ENCODE peak calls at places on chromosomes 13 and 19, in six cellular contexts. L, D, I, P, U and A are unnamed samples.

GRCh38 chr19:44648536-44649370 is 5.0 kb downstream of the PVR start:
- DNase-seq in L (no peak), D (no peak), I (no peak), P (no peak), U (no peak), A (peak)

GRCh38 chr19:33811246-33811645 is 14.6 kb downstream of the KCTD15 start:
- DNase-seq in L (no peak), D (no peak), I (no peak), P (no peak), U (no peak), A (no peak)

GRCh38 chr19:8367327-8368001 is 3.5 kb downstream of the ANGPTL4 start:
- DNase-seq in L (peak), D (peak), I (peak), P (no peak), U (no peak), A (peak)

GRCh38 chr19:44142014-44142523 is 715 bp downstream of the ZNF234 start:
- DNase-seq in L (peak), D (peak), I (no peak), P (peak), U (no peak), A (peak)

GRCh38 chr19:50798116-50798942 is 8.1 kb downstream of the ACP4 start:
- DNase-seq in L (peak), D (peak), I (no peak), P (no peak), U (no peak), A (no peak)

GRCh38 chr19:33545209-33545981 is 23.8 kb upstream of the PEPD start:
- DNase-seq in L (no peak), D (no peak), I (no peak), P (no peak), U (no peak), A (no peak)

GRCh38 chr13:50521750-50522149 is 321.7 kb downstream of the DLEU7 start:
- DNase-seq in L (no peak), D (no peak), I (no peak), P (peak), U (no peak), A (no peak)

GRCh38 chr13:39530996-39531395 is 72.0 kb downstream of the LHFPL6 start:
- DNase-seq in L (no peak), D (no peak), I (no peak), P (no peak), U (no peak), A (no peak)

GRCh38 chr13:28239374-28239773 is 101.0 kb downstream of the PAN3 start:
- DNase-seq in L (no peak), D (peak), I (no peak), P (no peak), U (no peak), A (no peak)
- TF ChIP-seq MYC in L (no peak), D (no peak), I (no peak), P (no peak), U (no peak), A (no peak)

GRCh38 chr19:31448221-31448657 is 99.0 kb upstream of the TSHZ3 start:
- DNase-seq in L (no peak), D (no peak), I (peak), P (no peak), U (no peak), A (no peak)
- TF ChIP-seq MYC in L (no peak), D (no peak), I (no peak), P (no peak), U (no peak), A (no peak)

GRCh38 chr19:41545547-41545946 is 30.4 kb upstream of the CEACAM21 start:
- DNase-seq in L (no peak), D (no peak), I (no peak), P (no peak), U (no peak), A (no peak)

GRCh38 chr19:41541990-41542584 is 33.9 kb upstream of the CEACAM21 start:
- DNase-seq in L (peak), D (peak), I (peak), P (peak), U (no peak), A (peak)

GRCh38 chr19:41540041-41540695 is 35.8 kb upstream of the CEACAM21 start:
- DNase-seq in L (no peak), D (no peak), I (no peak), P (no peak), U (no peak), A (no peak)

GRCh38 chr19:41543582-41543981 is 32.4 kb upstream of the CEACAM21 start:
- DNase-seq in L (no peak), D (no peak), I (no peak), P (no peak), U (no peak), A (no peak)

GRCh38 chr19:41542622-41543021 is 33.3 kb upstream of the CEACAM21 start:
- DNase-seq in L (no peak), D (no peak), I (no peak), P (no peak), U (no peak), A (no peak)
- TF ChIP-seq MYC in L (no peak), D (no peak), I (no peak), P (no peak), U (no peak), A (no peak)

DNA sequence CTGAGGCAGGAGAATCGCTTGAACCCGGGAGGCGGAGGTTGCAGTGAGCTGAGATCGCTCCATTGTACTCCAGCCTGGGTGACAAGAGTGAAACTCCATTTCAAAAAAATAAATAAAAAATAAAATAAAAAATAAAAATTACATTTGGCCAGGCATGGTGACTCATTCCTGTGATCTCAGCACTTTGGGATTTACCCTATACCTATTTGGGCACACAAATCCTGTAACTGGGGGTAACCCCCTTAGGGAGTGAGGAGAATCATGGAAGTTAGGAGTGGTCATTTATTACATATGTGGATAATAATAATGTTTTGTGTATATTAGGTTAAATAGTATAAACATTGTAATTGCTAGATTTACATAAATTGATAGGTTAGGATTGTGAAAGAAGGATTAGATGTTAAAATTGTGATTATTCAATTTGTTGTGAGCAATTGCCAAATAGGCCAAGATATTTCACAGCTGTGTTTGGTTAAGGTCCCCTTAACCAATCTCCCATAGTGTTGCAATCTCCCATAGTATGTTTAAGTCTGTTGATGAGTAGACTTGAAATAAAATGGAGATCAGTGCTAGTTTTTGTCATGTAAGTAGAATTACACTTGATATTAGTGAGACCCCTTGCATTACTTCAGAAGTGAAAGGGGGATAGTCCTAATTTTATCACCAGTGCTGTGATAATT is 30.7 kb downstream of the ZNF844 start:
- DNase-seq in L (no peak), D (peak), I (no peak), P (no peak), U (no peak), A (no peak)
- TF ChIP-seq MYC in L (no peak), D (no peak), I (no peak), P (no peak), U (no peak), A (no peak)

GRCh38 chr19:30215248-30215647 is 156.9 kb upstream of the ZNF536 start:
- DNase-seq in L (no peak), D (no peak), I (no peak), P (no peak), U (no peak), A (no peak)

GRCh38 chr19:30216453-30216852 is 155.7 kb upstream of the ZNF536 start:
- DNase-seq in L (no peak), D (no peak), I (no peak), P (no peak), U (no peak), A (no peak)

GRCh38 chr19:30212574-30212973 is 159.6 kb upstream of the ZNF536 start:
- DNase-seq in L (no peak), D (no peak), I (no peak), P (no peak), U (no peak), A (no peak)

GRCh38 chr19:30217461-30217860 is 154.7 kb upstream of the ZNF536 start:
- DNase-seq in L (no peak), D (no peak), I (no peak), P (no peak), U (no peak), A (no peak)

GRCh38 chr19:30214651-30215051 is 157.5 kb upstream of the ZNF536 start:
- DNase-seq in L (no peak), D (peak), I (no peak), P (no peak), U (peak), A (no peak)
- TF ChIP-seq MYC in L (no peak), D (no peak), I (no peak), P (no peak), U (no peak), A (no peak)

GRCh38 chr19:40578442-40578908 is 1.8 kb downstream of the SHKBP1 start:
- DNase-seq in L (peak), D (peak), I (peak), P (no peak), U (no peak), A (peak)
- TF ChIP-seq MYC in L (peak), D (no peak), I (no peak), P (no peak), U (no peak), A (no peak)

GRCh38 chr19:3855321-3855720 is 13.5 kb downstream of the ZFR2 start:
- DNase-seq in L (no peak), D (no peak), I (peak), P (peak), U (no peak), A (no peak)

GRCh38 chr19:3852614-3853254 is 16.1 kb downstream of the ZFR2 start:
- DNase-seq in L (no peak), D (peak), I (peak), P (peak), U (no peak), A (peak)

GRCh38 chr19:3860499-3860898 is 8.3 kb downstream of the ZFR2 start:
- DNase-seq in L (no peak), D (no peak), I (no peak), P (no peak), U (no peak), A (no peak)

GRCh38 chr19:3852177-3852511 is 16.7 kb downstream of the ZFR2 start:
- DNase-seq in L (no peak), D (no peak), I (no peak), P (no peak), U (no peak), A (no peak)

DNA sequence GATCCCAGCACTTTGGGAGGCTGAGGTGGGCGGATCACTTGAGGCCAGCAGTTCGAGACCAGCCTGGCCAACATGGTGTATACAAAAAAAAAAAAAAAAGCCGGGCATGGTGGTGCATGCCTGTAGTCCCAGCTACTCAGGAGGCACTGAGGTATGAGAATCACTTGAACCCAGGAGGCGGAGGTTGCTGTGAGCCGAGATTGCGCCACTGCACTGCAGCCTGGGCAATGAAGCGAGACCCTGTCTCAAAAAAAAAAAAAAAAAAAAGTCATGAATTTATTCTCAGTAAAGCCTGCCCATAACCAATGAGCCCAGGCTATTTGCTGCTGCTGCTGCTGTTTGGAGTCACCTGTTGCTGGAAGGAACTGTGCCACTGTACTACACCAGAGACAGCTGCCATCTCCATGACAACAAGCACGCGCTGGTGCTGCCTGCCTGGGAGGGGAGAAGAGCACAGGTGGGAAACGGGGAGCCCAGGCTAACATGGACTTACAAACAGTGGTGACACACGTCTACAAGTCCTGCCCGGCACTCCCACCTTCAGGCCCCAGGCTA is 11.3 kb downstream of the ZFR2 start:
- DNase-seq in L (no peak), D (no peak), I (no peak), P (no peak), U (no peak), A (no peak)
- TF ChIP-seq MYC in L (no peak), D (no peak), I (no peak), P (no peak), U (no peak), A (no peak)